ENCODE peak calls at places on chromosome 13, in six cellular contexts. S is A549, L is neuronal stem cell, W is heart right ventricle, M is body of pancreas, Z is right cardiac atrium. K is an unnamed sample.
A peak's percentile ranks its signal among the peaks of the same experiment; 100 is the strongest.

GRCh38 chr13:48066310-48066989 is 28.5 kb downstream of the MED4 start:
- DNase-seq in M (no peak), S (peak; percentile 20), L (no peak), W (no peak), Z (no peak), K (peak; percentile 66)

GRCh38 chr13:46675016-46675415 is 121.9 kb downstream of the ESD start:
- DNase-seq in L (no peak), W (no peak), M (no peak), S (no peak), Z (no peak), K (no peak)

GRCh38 chr13:111937763-111938375 is 129.1 kb upstream of the SOX1 start:
- DNase-seq in M (no peak), Z (no peak), S (no peak), W (no peak), L (no peak), K (peak; percentile 56)

GRCh38 chr13:64289702-64290101 is 2874.1 kb upstream of the PCDH20 start:
- DNase-seq in L (no peak), S (no peak), W (no peak), Z (no peak), M (no peak), K (no peak)

GRCh38 chr13:32314968-32315254 is 252 bp downstream of the ZAR1L start:
- DNase-seq in Z (no peak), S (peak; percentile 33), L (peak; percentile 8), M (peak; percentile 60), W (no peak), K (no peak)

GRCh38 chr13:99796175-99796819 is 175.3 kb downstream of the ZIC5 start:
- DNase-seq in L (peak; percentile 80), M (no peak), W (no peak), Z (no peak), S (peak; percentile 17), K (no peak)

GRCh38 chr13:94617389-94618000 is 15.8 kb downstream of the GPR180 start:
- DNase-seq in W (no peak), Z (no peak), S (no peak), L (peak; percentile 35), M (peak; percentile 21), K (no peak)

GRCh38 chr13:91212229-91212628 is 135.3 kb upstream of the MIR17HG start:
- DNase-seq in W (no peak), L (no peak), S (no peak), Z (no peak), M (no peak), K (no peak)

GRCh38 chr13:21526707-21527454 is 67.8 kb upstream of the ZDHHC20 start:
- DNase-seq in M (no peak), W (no peak), S (no peak), L (no peak), Z (no peak), K (no peak)

GRCh38 chr13:110616103-110617101 is 1.1 kb downstream of the NAXD start:
- DNase-seq in S (peak; percentile 36), L (peak; percentile 26), Z (peak; percentile 67), W (no peak), M (peak; percentile 69), K (no peak)
- H3K4me1 ChIP-seq in S (peaks cover 15% of the 10 kb centered on the region), L (peaks cover 5% of the 10 kb centered on the region), Z (peaks cover 10% of the 10 kb centered on the region), W (peaks cover 43% of the 10 kb centered on the region), M (peaks cover 35% of the 10 kb centered on the region), K (peaks cover 19% of the 10 kb centered on the region)

GRCh38 chr13:106477303-106477702 is 58.2 kb downstream of the EFNB2 start:
- DNase-seq in Z (no peak), L (no peak), W (no peak), S (no peak), M (no peak), K (no peak)
- H3K4me1 ChIP-seq in Z (no peaks in the 10 kb centered on the region), L (peaks cover under 1% of the 10 kb centered on the region), W (peaks cover 9% of the 10 kb centered on the region), S (peaks cover 5% of the 10 kb centered on the region), M (peaks cover 15% of the 10 kb centered on the region), K (peaks cover 9% of the 10 kb centered on the region)

DNA sequence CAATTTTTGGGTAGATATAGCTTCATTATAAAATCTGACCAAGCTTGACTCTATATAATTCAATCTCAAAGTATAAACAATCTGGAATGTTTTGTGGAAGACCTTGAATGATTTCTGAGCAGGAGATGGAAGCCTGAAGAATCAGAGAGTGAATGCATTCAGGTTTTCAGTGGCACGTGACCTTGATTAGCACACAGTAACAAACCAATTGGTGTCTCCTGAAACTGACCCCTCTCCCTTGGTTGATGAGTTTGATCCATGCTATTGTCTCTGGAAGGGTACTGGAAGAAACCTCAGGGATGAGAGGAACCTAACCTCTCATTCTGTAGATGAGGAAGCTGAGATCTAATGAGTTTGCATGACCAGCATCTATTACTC is 39.6 kb downstream of the PCDH8 start:
- DNase-seq in Z (no peak), L (no peak), M (no peak), S (no peak), W (no peak), K (no peak)
- H3K4me1 ChIP-seq in Z (peaks cover 3% of the 10 kb centered on the region), L (peaks cover 3% of the 10 kb centered on the region), M (no peaks in the 10 kb centered on the region), S (no peaks in the 10 kb centered on the region), W (peaks cover 4% of the 10 kb centered on the region), K (no peaks in the 10 kb centered on the region)

DNA sequence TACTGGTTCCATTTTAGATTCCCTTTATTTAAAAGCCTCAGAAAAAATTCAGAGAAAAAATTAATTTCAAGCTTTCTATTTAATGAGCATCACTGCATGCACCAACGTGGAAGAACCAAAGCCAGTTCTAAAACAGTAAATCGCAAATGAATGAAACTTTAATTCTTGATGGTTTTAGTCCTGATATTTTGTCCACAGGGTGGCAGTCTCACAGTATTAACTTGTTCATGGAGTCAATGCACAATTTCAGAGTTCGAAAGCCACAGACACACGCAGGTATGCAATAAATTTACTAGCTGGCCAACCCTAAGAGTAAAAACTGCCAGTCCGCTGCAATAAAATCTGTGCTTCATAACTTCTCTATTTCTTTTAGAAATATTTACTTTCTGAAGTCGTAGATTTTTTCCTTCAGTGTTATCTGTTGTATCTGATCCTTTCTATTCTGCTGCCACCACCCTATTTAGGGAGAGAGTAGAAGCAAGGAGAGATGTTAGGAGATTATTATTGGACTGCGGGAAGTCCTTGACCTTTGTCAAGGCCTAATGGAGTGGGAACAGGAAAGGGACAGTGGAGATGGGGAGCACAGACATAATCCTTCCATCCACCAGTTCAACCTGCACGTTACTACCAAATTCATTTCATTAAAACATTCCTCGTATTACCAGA is 7.0 kb upstream of the WBP4 start:
- DNase-seq in W (no peak), M (peak; percentile 44), S (peak; percentile 61), L (no peak), Z (no peak), K (peak; percentile 31)
- H3K4me1 ChIP-seq in W (peaks cover 83% of the 10 kb centered on the region), M (peaks cover 92% of the 10 kb centered on the region), S (peaks cover 55% of the 10 kb centered on the region), L (peaks cover 1% of the 10 kb centered on the region), Z (peaks cover 13% of the 10 kb centered on the region), K (no peaks in the 10 kb centered on the region)

DNA sequence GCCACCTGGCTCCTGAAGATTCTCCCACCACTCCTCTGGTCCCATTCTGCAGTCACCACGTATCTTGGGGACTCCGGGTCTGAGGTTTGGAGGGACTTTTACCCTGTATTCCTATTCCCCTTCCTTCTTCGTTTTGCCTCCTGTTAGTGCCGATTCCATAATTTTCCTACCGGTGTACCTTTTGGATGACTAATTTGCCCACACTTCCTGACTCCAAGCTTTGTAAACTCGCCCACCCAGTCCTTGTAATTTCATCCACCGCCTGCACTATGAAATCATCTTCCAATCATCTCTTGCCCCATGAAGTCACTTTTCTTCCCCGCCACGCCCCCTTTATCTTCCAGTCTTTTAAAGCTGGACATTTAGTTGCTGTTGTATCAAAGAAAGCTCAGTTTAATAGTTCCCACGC is 572 bp downstream of the UCHL3 start:
- DNase-seq in S (peak; percentile 23), W (no peak), L (no peak), M (peak; percentile 38), Z (no peak), K (peak; percentile 65)
- H3K4me1 ChIP-seq in S (peaks cover 15% of the 10 kb centered on the region), W (peaks cover 8% of the 10 kb centered on the region), L (no peaks in the 10 kb centered on the region), M (peaks cover 16% of the 10 kb centered on the region), Z (no peaks in the 10 kb centered on the region), K (peaks cover 5% of the 10 kb centered on the region)

DNA sequence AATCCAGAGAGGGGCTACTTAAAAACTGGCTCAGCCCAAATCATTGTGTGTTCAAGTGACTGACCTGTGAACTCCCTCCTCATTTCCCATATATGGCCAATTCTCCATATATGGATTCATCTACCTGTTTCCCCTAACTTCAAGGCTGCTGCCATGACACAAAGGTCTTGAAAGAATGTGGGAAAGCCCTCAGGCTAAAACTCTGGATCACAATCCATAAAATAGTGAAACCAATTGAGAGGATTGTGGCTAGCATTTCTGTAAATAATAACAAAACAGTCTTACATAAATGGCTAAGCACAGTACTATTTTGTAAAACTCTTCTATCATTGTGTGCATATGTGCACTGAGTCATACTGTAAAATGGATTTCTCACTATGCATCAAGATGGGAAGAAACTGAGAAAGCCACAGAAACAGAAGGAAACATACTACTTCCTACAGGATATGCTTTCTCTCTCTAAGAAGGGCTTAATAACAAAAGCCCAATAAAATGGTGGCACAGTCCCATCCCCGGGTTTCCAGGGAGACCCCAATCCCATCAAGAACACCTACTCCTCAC is 80.5 kb downstream of the FOXO1 start:
- DNase-seq in Z (no peak), L (no peak), S (no peak), W (no peak), M (no peak), K (peak; percentile 57)
- H3K4me1 ChIP-seq in Z (peaks cover 15% of the 10 kb centered on the region), L (peaks cover 1% of the 10 kb centered on the region), S (peaks cover 3% of the 10 kb centered on the region), W (peaks cover 76% of the 10 kb centered on the region), M (peaks cover 75% of the 10 kb centered on the region), K (peaks cover 46% of the 10 kb centered on the region)

DNA sequence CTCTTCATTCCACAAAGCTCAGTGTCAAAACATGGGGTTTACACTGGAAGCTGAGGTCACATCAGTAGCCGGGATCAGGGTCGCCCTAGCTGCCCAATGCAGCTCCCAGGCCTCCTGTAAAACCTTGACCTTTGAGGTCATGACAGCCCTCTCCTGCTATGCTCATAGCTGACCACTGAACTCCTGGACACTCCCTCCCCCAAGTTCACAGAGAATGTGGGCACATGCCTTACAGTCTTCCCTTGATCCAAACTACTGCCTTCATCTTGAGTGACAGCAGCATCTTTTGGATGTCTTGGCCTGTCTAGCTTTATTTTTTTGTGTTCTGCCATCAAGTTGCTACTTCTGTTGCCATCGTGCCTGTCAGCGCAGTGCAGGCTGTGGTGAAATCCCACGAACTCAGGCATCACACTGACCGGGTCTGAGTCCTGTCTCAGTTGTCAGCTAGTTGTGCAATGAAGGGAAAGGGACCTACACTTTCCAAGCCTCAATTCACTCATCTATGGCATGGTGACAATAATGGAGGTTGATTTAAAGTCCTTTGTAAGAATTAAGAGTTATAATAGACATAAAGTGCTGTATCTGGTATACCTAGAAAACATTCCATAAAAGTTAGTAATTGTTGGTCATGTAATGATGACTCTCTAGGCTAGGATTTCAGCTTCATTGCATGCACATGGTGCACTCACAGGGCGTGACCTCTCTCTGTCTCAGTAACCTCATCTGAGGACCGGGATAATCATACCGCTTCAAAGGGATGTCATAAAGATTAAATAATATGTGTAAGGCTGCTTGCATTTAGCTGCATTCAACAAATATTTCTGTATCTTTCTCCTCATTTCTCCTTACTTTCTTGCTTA is 16.5 kb upstream of the ALOX5AP start:
- DNase-seq in L (no peak), S (peak; percentile 45), M (no peak), W (no peak), Z (no peak), K (peak; percentile 63)
- H3K4me1 ChIP-seq in L (no peaks in the 10 kb centered on the region), S (peaks cover 15% of the 10 kb centered on the region), M (no peaks in the 10 kb centered on the region), W (peaks cover 6% of the 10 kb centered on the region), Z (peaks cover 2% of the 10 kb centered on the region), K (peaks cover 10% of the 10 kb centered on the region)

DNA sequence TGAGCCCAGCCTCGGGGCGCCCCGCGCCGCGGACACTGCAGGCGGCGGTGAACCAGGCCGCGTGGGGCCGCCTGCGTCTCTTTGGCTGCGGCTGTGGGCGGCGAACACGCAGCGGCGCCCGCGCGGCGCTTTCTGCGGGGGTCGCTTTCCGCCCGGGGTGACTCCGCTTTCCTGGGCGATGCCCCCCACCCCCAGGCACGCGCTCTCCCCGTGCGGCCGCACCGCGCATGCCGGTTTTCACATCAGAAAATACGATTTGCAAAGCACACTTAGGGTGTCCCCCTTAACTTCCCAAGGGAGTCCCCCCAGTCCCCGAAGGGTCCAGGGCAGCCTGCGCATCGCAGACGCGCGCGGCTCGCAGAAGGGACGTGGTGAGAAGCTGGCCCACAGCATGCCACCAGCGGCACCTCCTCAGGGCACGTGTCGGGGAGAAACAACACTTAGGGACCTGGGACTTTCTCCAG is 5.3 kb downstream of the F7 start:
- DNase-seq in W (no peak), Z (no peak), S (no peak), M (no peak), L (no peak), K (no peak)
- H3K4me1 ChIP-seq in W (peaks cover 6% of the 10 kb centered on the region), Z (no peaks in the 10 kb centered on the region), S (peaks cover 8% of the 10 kb centered on the region), M (peaks cover 17% of the 10 kb centered on the region), L (no peaks in the 10 kb centered on the region), K (no peaks in the 10 kb centered on the region)